ENCODE peak calls at places on chromosomes 7 and 10, in four cellular contexts. O is A549, U is stomach, H is spleen. P is an unnamed sample. For H3K4me1 and H3K9me3, the result is how much of the 10 kb centered on the place peaks cover.

GRCh38 chr7:119596651-119597050 is 676.3 kb upstream of the KCND2 start:
- DNase-seq in H (no peak), U (no peak), O (no peak), P (no peak)

GRCh38 chr7:149404830-149405229 is 56.0 kb downstream of the ZNF777 start:
- DNase-seq in O (no peak), U (no peak), H (no peak), P (no peak)

GRCh38 chr7:79291498-79291865 is 162.0 kb downstream of the MAGI2 start:
- DNase-seq in U (no peak), O (no peak), H (no peak), P (no peak)

GRCh38 chr7:435518-436366 is 83.9 kb downstream of the PDGFA start:
- DNase-seq in O (peak), H (no peak), U (peak), P (no peak)

GRCh38 chr10:71285180-71285545 is 33.9 kb upstream of the SLC29A3 start:
- DNase-seq in H (no peak), U (peak), O (peak), P (peak)

GRCh38 chr10:77939561-77940001 is 13.0 kb upstream of the DLG5 start:
- DNase-seq in U (peak), O (no peak), H (no peak), P (peak)

GRCh38 chr10:122013311-122013780 is 24.4 kb downstream of the TACC2 start:
- DNase-seq in H (no peak), U (peak), O (no peak), P (no peak)

GRCh38 chr10:126309193-126309592 is 79.1 kb downstream of the ADAM12 start:
- DNase-seq in U (no peak), H (no peak), O (peak), P (no peak)

GRCh38 chr7:24587853-24588252 is 14.6 kb downstream of the PALS2 start:
- DNase-seq in U (no peak), O (peak), H (no peak), P (no peak)

GRCh38 chr7:6026011-6026819 is 5.0 kb upstream of the ANKRD61 start:
- DNase-seq in U (peak), H (peak), O (peak), P (no peak)

GRCh38 chr7:628826-629225 is 97.7 kb upstream of the DNAAF5 start:
- DNase-seq in U (no peak), O (no peak), H (peak), P (no peak)

GRCh38 chr7:84454174-84454959 is 259.8 kb upstream of the SEMA3A start:
- DNase-seq in H (no peak), O (no peak), U (no peak), P (no peak)

GRCh38 chr10:22693371-22693784 is 21.0 kb downstream of the PIP4K2A start:
- DNase-seq in U (no peak), O (no peak), H (no peak), P (no peak)

GRCh38 chr10:48459270-48460147 is 145.4 kb downstream of the ARHGAP22 start:
- DNase-seq in O (no peak), H (peak), U (peak), P (no peak)

GRCh38 chr7:81232084-81232799 is 313.4 kb upstream of the SEMA3C start:
- DNase-seq in O (no peak), U (peak), H (peak), P (no peak)

GRCh38 chr7:98733036-98733435 is 116.0 kb downstream of the NPTX2 start:
- DNase-seq in H (no peak), U (no peak), O (peak), P (no peak)

GRCh38 chr10:43698156-43698555 is 49.5 kb upstream of the ZNF32 start:
- DNase-seq in U (no peak), H (no peak), O (no peak), P (no peak)

GRCh38 chr7:121307021-121307575 is 21.7 kb upstream of the WNT16 start:
- DNase-seq in U (no peak), O (no peak), H (no peak), P (no peak)

GRCh38 chr10:58531084-58531695 is 18.5 kb downstream of the BICC1 start:
- DNase-seq in U (peak), O (peak), H (no peak), P (no peak)

GRCh38 chr7:5423272-5423843 is at the start of gene TNRC18:
- DNase-seq in U (peak), O (no peak), H (peak), P (peak)

DNA sequence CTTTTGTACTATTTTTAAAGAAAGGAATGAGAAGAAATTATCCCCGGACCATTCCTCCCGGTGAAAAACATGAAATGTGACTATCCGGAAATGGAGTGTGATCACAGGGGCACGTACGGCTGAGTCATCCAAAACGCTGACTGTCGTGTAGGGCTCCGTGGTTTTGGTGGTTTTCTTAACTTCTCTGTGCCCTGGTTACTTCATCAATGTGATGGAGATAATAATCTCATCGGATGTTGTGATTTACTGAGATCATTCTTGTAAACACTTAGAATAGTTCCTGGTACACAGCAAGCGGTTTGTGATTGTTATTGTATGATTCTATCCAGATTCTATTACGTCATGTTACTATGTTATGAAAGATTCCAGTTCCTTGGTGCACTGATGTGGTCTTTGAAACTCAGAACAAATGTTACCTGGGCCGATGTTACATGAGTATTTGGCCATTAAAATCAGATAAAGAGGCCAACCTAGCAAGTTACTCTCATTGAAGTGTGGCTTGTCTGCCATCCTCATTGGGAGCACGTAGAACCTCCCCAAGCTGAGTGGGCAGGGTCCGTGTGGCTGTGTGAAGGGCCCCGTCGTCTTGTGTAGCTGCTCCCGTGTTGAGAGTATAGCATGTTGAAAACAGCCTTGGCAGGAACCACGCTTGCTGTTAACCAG is 99.5 kb downstream of the CAMK1D start:
- DNase-seq in U (peak), O (peak), H (peak), P (peak)
- TF ChIP-seq POLR2A in U (no peak), O (no peak), H (no peak), P (no peak)

GRCh38 chr10:101783736-101784118 is 481 bp upstream of the NPM3 start:
- DNase-seq in H (no peak), U (no peak), O (no peak), P (no peak)
- H3K4me1 ChIP-seq in H (half or more), U (half or more), O (under half), P (under half)

DNA sequence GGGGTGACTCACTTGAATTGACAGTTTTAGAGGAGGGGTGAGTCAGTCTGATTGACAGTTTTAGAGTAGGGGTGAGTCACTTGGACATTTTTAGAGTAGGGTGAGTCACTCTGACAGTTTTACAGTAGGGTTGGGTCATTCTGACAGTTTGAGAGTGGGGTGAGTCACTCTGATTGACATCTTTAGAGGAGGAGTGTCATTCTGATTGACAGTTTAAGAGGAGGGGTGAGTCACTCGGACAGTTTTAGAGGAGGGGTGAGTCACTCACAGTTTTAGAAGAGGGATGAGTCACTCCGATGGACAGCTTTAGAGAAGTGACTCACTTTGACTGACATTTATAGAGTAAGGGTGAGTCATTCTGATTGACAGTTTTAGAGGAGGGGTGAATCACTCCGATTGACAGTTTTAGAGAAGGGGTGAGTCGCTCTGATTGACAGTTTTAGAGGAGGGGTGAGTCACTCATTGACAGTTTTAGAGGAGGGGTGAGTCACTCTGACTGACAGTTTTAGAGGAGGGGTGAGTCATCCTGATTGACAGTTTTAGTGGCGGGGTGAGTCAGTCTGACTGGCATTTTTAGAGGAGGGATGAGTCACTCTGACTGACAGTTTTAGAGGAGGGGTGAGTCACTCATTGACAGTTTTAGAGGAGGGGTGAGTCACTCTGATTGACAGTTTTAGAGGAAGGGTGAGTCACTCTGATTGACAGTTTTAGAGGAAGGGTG is 595.9 kb downstream of the DNAJB6 start:
- DNase-seq in H (no peak), O (peak), U (no peak), P (no peak)
- H3K9me3 ChIP-seq in H (under half), O (under half), U (under half), P (under half)

DNA sequence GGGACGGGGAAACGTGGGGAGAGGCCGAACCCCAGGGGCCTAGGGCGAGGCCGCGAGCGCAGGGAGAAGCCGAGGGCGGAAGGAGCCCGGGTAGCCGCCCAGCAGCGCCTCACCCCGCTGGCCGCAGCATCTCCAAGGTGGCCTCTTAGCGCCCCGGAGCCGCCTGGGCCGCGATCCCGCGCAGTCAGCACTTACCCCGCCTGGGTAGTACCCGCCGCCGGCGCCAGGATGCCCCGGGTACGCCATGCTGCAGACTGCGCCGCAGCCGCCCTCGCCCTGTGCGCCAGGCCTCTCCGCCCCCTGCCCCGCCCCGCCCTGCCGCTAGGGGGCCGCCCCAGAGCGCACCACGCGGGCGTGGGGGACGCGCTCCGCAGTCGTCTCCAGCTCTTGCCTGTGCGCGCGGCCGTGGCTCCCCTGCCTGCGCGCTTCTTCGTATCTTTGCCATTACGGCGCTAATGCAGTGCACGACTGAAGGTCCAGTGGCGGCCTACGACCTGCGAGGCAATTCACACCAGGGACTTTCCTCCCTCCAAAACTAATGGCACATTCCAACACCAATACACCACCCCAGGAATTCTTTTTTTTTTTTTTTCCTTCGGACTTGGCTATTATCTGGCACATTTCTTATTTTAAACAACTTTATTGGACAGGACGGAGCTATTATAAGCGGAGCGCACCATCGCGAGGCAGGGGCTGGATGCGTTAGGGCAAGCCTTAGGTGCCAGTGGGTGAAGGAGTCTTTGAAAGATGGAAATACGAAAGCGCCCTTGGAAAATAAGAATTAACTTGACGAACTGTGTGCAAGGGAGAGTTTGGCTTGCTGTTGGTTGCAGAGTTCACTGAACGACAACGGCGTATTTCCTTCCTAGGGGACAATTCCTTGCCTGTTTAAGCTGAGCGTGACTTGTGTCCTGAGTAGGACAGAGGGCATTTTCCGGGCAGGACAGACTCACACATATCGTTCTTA is at the start of gene SRI:
- DNase-seq in O (peak), U (peak), H (peak), P (peak)
- TF ChIP-seq POLR2A in O (peak), U (no peak), H (no peak), P (peak)

GRCh38 chr10:51368943-51369342 is 294.7 kb downstream of the PRKG1 start:
- DNase-seq in H (no peak), U (no peak), O (no peak), P (no peak)

GRCh38 chr10:51367120-51367519 is 292.8 kb downstream of the PRKG1 start:
- DNase-seq in O (no peak), U (no peak), H (no peak), P (no peak)

GRCh38 chr10:51369903-51370302 is 295.6 kb downstream of the PRKG1 start:
- DNase-seq in H (no peak), U (no peak), O (no peak), P (no peak)

GRCh38 chr10:51363415-51363814 is 289.1 kb downstream of the PRKG1 start:
- DNase-seq in O (no peak), U (no peak), H (no peak), P (no peak)

DNA sequence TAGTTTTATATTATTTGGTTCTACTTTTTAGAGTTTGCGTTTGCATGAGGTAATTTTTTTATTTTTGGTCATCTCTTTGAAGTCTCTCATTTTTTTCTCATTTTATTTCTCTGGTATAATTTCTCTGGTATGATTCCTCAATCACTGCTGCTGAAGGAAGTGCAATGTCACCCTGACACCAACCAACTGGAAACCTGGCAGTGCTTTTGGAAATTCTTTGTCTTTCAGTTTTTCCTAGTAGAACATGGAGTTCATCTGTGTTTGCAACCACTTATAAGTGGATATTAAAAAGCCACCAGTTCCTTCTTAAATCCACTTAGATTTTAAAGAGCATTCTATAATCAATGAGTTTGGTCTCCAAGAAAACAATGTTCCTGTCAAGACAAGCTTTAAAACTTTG is 291.8 kb downstream of the PRKG1 start:
- DNase-seq in U (no peak), O (no peak), H (no peak), P (no peak)
- H3K4me1 ChIP-seq in U (under half), O (under half), H (under half), P (under half)

DNA sequence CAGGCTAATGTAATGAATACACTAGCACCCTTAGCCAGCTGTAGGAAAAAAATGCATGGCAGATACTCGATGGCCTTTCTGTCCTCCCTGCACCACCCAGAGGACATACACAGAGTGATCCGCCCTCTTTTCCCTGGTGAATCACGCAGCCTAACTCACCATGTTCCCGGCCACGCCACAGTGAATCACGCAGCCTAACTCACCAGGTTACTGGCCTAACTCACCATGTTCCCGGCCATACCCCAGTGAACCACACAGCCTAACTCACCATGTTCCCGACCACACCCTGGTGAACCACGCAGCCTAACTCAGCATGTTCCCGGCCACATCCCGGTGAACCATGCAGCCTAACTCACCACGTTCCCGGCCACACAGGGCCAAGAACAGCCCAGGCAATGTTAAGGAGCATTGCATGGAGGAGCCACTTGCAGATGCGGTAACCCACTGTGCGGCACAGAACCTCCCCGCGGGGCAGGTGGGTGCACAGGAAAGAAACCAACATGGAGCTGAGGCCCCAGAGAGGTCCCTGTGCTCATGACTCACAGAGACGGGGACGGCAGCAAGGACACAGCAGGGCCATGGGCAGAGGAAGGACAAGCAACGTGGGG is 508.5 kb downstream of the DNAJB6 start:
- DNase-seq in H (no peak), O (no peak), U (no peak), P (peak)
- H3K9me3 ChIP-seq in H (under half), O (under half), U (under half), P (under half)

GRCh38 chr10:92689663-92690210 is at the start of gene HHEX:
- DNase-seq in H (peak), U (peak), O (peak), P (no peak)
- TF ChIP-seq POLR2A in H (no peak), U (no peak), O (peak), P (no peak)

GRCh38 chr10:129942936-129943724 is 20.9 kb downstream of the EBF3 start:
- DNase-seq in U (peak), H (peak), O (no peak), P (no peak)
- H3K4me1 ChIP-seq in U (under half), H (under half), O (under half), P (under half)

GRCh38 chr7:158097106-158097505 is 490.5 kb downstream of the PTPRN2 start:
- DNase-seq in U (no peak), H (peak), O (no peak), P (no peak)
- H3K9me3 ChIP-seq in U (under half), H (under half), O (under half), P (under half)